ENCODE peak calls at places on chromosomes 11 and 22, in four cellular contexts. T, F, Q and I are unnamed samples.

GRCh38 chr11:62910141-62910882 is 10.9 kb downstream of the CHRM1 start:
- DNase-seq in T (no peak), F (no peak), Q (no peak), I (no peak)

GRCh38 chr22:47899894-47900293 is 1137.4 kb downstream of the TBC1D22A start:
- DNase-seq in T (no peak), F (no peak), Q (no peak), I (no peak)

GRCh38 chr11:68194675-68195294 is 18.3 kb downstream of the KMT5B start:
- DNase-seq in T (no peak), F (no peak), Q (no peak), I (no peak)

GRCh38 chr11:65432686-65433582 is 10.3 kb downstream of the NEAT1 start:
- DNase-seq in T (no peak), F (no peak), Q (no peak), I (peak)

GRCh38 chr22:34160117-34160758 is 240.0 kb upstream of the LARGE1 start:
- DNase-seq in T (no peak), F (no peak), Q (no peak), I (no peak)

GRCh38 chr11:94544832-94545640 is 1.3 kb downstream of the FUT4 start:
- DNase-seq in T (no peak), F (no peak), Q (peak), I (no peak)

GRCh38 chr11:44747836-44748235 is 21.1 kb downstream of the TSPAN18 start:
- DNase-seq in T (no peak), F (no peak), Q (no peak), I (no peak)

GRCh38 chr22:33957086-33957485 is 36.8 kb upstream of the LARGE1 start:
- DNase-seq in T (no peak), F (no peak), Q (no peak), I (no peak)

GRCh38 chr11:109735139-109735538 is 313.1 kb downstream of the C11orf87 start:
- DNase-seq in T (no peak), F (no peak), Q (no peak), I (no peak)

GRCh38 chr11:72141066-72141465 is 5.5 kb downstream of the FOLR3 start:
- DNase-seq in T (no peak), F (no peak), Q (no peak), I (peak)

GRCh38 chr22:50485221-50486131 is 1.2 kb upstream of the MIOX start:
- DNase-seq in T (peak), F (no peak), Q (no peak), I (no peak)

GRCh38 chr11:83779876-83780275 is 493.7 kb upstream of the CCDC90B start:
- DNase-seq in T (no peak), F (no peak), Q (no peak), I (no peak)

GRCh38 chr11:134385171-134385570 is 26.9 kb downstream of the B3GAT1 start:
- DNase-seq in T (no peak), F (no peak), Q (no peak), I (no peak)

GRCh38 chr11:128399722-128400121 is 187.6 kb downstream of the ETS1 start:
- DNase-seq in T (no peak), F (no peak), Q (no peak), I (no peak)

GRCh38 chr11:132114185-132114584 is 743.8 kb downstream of the NTM start:
- DNase-seq in T (no peak), F (no peak), Q (no peak), I (no peak)

GRCh38 chr11:113022267-113022666 is 61.0 kb downstream of the NCAM1 start:
- DNase-seq in T (no peak), F (no peak), Q (no peak), I (no peak)

GRCh38 chr22:24051568-24051967 is 40.5 kb downstream of the CABIN1 start:
- DNase-seq in T (no peak), F (no peak), Q (no peak), I (no peak)

GRCh38 chr22:23533328-23533762 is 46.7 kb downstream of the IGLL1 start:
- DNase-seq in T (peak), F (peak), Q (peak), I (peak)

GRCh38 chr22:47173535-47174021 is 411.1 kb downstream of the TBC1D22A start:
- DNase-seq in T (no peak), F (no peak), Q (no peak), I (no peak)

GRCh38 chr11:16981651-16982194 is 32.5 kb downstream of the PLEKHA7 start:
- DNase-seq in T (peak), F (no peak), Q (no peak), I (peak)

GRCh38 chr11:123518496-123519054 is 88.5 kb downstream of the GRAMD1B start:
- DNase-seq in T (no peak), F (no peak), Q (no peak), I (no peak)

DNA sequence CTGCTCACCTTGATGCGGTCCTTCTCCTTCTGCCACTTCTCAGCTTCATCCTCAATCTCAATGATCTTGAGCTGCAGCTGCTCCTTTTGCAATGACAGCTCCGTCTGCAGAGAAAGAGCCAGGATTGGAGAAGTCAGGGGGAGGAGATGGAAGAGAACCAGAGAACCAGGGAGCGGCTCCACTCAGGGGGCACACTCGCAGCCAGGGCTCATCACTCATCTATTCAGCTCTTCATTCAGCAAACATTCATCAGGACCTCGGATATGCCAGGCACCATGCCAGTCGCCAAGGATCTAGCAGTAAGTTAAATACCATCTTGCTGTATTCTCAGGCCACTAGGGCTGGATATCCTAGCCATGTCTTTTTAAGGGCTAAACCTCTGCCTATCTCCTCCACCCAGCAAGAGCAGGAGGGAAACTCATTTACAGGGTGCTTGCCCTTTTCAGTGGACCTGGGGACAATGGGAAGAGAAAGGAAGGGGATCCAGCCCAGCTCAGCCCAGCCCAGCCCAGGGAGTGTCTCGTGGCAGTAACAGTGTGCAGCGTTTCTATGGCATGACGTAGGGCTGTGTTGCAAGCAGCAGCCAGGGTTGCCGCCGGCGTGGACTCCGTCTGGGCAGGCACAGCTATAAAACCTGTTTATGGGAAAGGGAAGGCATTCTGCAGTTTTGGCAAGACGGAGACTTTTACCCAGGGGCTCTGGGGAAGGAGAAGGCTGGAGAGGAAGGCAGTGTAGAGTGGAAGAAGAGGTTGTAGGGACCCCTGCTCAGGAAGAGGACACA is 9.3 kb downstream of the TRIM29 start:
- DNase-seq in T (peak), F (no peak), Q (no peak), I (peak)
- TF ChIP-seq CHD2 in T (no peak), F (no peak), Q (no peak), I (no peak)

GRCh38 chr11:9731256-9731655 is 67.4 kb downstream of the SWAP70 start:
- DNase-seq in T (no peak), F (no peak), Q (no peak), I (no peak)

GRCh38 chr11:9722893-9723292 is 59.0 kb downstream of the SWAP70 start:
- DNase-seq in T (no peak), F (no peak), Q (no peak), I (no peak)

GRCh38 chr11:9722023-9722422 is 58.1 kb downstream of the SWAP70 start:
- DNase-seq in T (no peak), F (no peak), Q (no peak), I (no peak)

GRCh38 chr11:9728058-9728457 is 64.2 kb downstream of the SWAP70 start:
- DNase-seq in T (no peak), F (no peak), Q (no peak), I (no peak)

GRCh38 chr11:9726313-9727022 is 62.6 kb downstream of the SWAP70 start:
- DNase-seq in T (peak), F (no peak), Q (no peak), I (no peak)
- TF ChIP-seq RNF2 in T (no peak), F (no peak), Q (no peak), I (no peak)

DNA sequence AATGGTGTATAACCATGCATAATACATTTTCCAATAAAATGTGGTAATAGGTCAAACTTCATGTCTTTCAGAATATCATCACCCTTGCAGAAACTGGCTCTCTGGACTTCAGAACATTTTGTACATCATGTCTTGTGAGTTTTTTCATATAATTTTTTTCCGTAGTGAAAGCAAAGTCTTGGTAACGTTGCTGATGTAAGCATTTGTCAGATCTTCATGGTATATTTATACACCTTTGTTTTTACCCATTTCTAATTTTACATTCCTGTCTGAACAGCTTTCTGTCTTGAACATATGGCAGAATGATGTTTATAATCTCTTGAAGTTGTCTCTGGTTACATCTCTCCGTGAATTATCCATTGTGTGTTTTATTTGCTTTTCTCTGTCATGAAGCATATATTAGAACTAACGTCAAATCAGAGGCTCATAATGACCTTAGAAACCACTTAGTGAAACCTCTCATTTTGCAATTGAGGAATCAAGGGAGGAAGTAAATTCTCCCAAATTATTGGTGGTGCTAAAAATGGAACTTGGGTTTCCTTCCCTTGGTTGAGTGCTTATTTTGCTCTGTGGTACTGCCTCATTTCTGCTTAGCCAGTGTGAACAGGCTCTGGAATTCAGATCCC is 37.4 kb downstream of the CSRP3 start:
- DNase-seq in T (no peak), F (no peak), Q (no peak), I (no peak)
- TF ChIP-seq CHD2 in T (no peak), F (no peak), Q (no peak), I (no peak)

DNA sequence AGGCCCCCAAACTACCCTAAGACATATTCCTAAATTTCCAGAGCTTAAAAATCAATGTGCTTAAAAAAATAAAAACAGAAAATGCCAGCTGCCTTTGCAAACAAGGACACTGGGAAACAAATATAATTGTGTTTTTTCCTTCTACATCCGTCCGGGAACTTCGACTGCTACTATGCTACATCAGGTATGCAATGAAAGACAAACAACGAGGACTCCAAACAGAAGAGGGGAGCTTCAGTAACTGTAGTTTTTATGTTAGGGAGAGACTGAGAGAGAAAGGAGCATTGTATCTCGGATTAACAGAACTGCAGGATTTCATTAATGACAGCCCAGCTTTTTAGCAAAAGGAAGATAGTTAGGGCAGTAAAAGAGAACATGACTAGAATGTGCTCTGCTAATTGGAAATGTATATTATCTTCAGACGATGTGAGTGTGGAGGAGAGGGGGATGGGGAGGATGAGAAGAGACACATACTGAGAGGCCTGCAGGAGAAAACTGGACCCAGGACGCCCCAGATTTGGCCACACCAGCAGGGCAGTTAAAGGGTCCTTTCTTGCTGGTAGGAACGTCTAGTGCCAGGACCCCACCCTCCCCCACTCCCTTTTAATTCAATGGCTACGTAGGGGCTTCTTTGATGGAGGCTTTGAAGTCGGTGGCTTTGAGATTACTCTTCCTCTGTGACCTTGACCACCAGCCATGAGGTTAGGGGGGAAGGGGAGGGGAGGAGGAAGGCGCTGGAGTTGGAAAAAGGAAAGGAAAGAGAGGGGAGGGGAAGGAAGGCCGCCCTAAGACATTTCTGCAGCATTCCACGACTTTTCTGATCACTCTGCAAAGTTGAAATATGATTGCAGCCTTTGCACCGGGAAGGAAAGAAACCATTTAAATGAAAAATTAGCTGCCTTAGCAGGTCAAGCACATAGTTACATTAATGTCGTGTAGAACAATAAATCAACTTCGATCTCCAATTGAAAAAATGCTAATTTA is 187.1 kb downstream of the BLID start:
- DNase-seq in T (peak), F (no peak), Q (peak), I (no peak)
- TF ChIP-seq RNF2 in T (no peak), F (no peak), Q (no peak), I (no peak)

DNA sequence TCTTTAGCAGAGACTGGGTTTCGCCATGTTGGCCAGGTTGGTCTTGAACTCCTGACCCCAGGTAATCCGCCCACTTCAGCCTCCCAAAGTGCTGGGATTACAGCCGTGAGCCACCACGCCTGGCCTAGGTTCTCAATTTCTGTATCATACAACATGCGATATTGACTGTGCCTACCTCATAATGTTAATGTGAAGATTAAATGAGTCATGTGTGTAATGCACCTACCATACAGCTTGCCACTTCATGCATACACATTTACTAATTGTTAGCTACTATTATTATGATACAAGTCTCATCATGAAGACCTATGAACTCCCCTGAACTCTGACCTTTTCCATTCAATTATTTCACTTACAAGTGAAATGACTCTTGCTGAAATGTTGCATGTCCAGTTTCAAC is 25.7 kb downstream of the AGBL2 start:
- DNase-seq in T (no peak), F (no peak), Q (no peak), I (no peak)
- TF ChIP-seq CHD2 in T (no peak), F (no peak), Q (no peak), I (no peak)

GRCh38 chr22:39617761-39618757 is 47.5 kb downstream of the CACNA1I start:
- DNase-seq in T (no peak), F (no peak), Q (no peak), I (no peak)

GRCh38 chr22:39617342-39617741 is 46.8 kb downstream of the CACNA1I start:
- DNase-seq in T (no peak), F (no peak), Q (no peak), I (no peak)

GRCh38 chr22:39616051-39616450 is 45.5 kb downstream of the CACNA1I start:
- DNase-seq in T (no peak), F (no peak), Q (no peak), I (no peak)

GRCh38 chr22:39618996-39619530 is 48.5 kb downstream of the CACNA1I start:
- DNase-seq in T (no peak), F (no peak), Q (no peak), I (no peak)

GRCh38 chr22:39616781-39617180 is 46.2 kb downstream of the CACNA1I start:
- DNase-seq in T (no peak), F (no peak), Q (no peak), I (no peak)
- TF ChIP-seq RNF2 in T (no peak), F (no peak), Q (no peak), I (no peak)

GRCh38 chr11:1693327-1694063 is 3.5 kb upstream of the KRTAP5-6 start:
- DNase-seq in T (peak), F (peak), Q (peak), I (peak)

GRCh38 chr11:1694064-1694845 is 2.7 kb upstream of the KRTAP5-6 start:
- DNase-seq in T (peak), F (peak), Q (peak), I (peak)

GRCh38 chr11:1696608-1697570 is at the start of gene KRTAP5-6:
- DNase-seq in T (no peak), F (no peak), Q (no peak), I (no peak)

GRCh38 chr11:1694846-1695547 is 2.0 kb upstream of the KRTAP5-6 start:
- DNase-seq in T (no peak), F (no peak), Q (no peak), I (no peak)

GRCh38 chr11:1695548-1696108 is 1.4 kb upstream of the KRTAP5-6 start:
- DNase-seq in T (no peak), F (no peak), Q (no peak), I (no peak)
- TF ChIP-seq CHD2 in T (no peak), F (no peak), Q (no peak), I (no peak)

DNA sequence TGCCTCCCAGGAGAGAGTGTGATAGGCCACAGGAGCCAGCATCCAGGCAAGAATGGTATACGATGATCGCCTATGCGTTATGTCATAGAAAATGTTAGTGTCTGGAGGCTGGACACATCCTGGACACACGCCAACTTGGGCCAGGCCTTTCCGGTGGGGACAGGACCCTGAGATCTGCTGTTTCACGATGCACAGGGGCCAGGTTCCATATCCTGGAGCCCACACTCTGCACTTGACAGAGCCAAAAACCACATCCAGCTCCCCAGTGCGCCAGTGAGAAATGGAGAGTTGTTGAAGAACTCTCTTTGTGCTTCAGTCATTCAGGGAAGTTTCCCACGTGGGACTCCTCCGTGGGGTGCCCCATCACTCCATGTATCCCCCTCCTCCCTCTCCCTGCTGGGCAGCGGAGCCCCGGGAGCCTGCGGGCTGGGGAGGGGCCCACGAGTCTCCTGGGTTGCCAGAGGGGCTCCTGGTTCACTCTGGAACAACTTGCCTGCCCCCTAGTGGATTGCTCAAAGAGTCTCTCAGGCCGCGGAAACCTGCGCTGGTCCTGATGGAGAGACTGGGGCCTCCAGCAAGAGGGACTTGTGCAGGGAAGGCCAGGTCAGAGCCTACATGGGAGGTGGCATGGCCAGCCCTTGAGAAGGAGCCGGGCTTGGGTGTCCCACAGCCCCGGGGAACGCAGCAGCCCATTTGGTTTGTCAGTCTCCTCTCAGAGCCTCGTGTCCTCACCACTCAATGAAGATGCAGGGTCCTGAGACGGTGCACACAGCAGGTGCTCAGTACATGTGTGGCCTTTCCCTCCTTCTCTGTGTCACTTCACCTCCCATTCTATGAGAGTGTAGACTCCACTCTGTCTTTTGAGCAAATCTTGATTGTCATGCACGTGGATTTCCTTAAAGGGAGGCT is 10.2 kb upstream of the LRRC32 start:
- DNase-seq in T (peak), F (peak), Q (peak), I (peak)
- TF ChIP-seq RNF2 in T (no peak), F (no peak), Q (no peak), I (no peak)

GRCh38 chr11:19868281-19868821 is 155.7 kb downstream of the NAV2 start:
- DNase-seq in T (no peak), F (no peak), Q (no peak), I (no peak)
- TF ChIP-seq CHD2 in T (no peak), F (no peak), Q (no peak), I (no peak)

DNA sequence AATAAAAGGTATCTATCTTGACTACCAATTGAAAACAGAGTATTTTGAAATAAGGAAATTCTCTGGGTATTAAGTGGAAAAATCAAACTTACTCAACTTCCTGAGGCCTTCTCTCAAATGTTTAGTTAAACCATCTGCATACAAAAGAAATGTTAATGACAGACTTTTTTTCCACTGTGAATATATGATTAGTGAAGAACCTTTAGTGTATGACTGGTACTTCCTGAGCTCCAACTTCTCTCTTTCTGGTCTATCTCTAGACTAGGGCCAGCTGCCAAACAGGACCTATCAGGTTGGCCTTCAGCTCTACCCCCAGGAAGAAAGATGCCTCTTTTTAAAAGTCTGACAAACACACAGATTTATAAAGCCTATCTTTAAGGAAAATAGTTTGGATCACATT is 68.8 kb upstream of the SCUBE2 start:
- DNase-seq in T (no peak), F (no peak), Q (no peak), I (no peak)
- TF ChIP-seq RNF2 in T (no peak), F (no peak), Q (no peak), I (no peak)